ENCODE peak calls at places on chromosomes 1 and 21, in four cellular contexts. N is AG04450, W is breast epithelium, F is tibial nerve. M is an unnamed sample.

GRCh38 chr1:247357781-247358211 is 26.1 kb upstream of the ZNF496 start:
- DNase-seq in F (peak), W (no peak), N (peak), M (no peak)

GRCh38 chr1:59761440-59761839 is 53.3 kb upstream of the HOOK1 start:
- DNase-seq in F (no peak), W (no peak), N (no peak), M (no peak)

GRCh38 chr1:216833516-216833915 is 110.3 kb upstream of the ESRRG start:
- DNase-seq in W (no peak), F (no peak), N (no peak), M (no peak)

GRCh38 chr1:36691374-36691773 is 208.7 kb upstream of the CSF3R start:
- DNase-seq in N (no peak), F (no peak), W (no peak), M (no peak)

GRCh38 chr1:93692451-93692861 is 10.8 kb upstream of the BCAR3 start:
- DNase-seq in F (no peak), N (no peak), W (no peak), M (no peak)

GRCh38 chr1:49435291-49435690 is 588.5 kb downstream of the AGBL4 start:
- DNase-seq in F (no peak), N (no peak), W (no peak), M (no peak)

GRCh38 chr1:35557118-35557610 is at the start of gene KIAA0319L:
- DNase-seq in W (no peak), F (no peak), N (no peak), M (peak)

GRCh38 chr1:200774735-200775449 is 36.2 kb downstream of the CAMSAP2 start:
- DNase-seq in F (no peak), W (no peak), N (no peak), M (no peak)

GRCh38 chr1:10667815-10668214 is 128.6 kb downstream of the CASZ1 start:
- DNase-seq in W (no peak), F (no peak), N (no peak), M (no peak)

GRCh38 chr1:167775178-167775577 is 53.4 kb downstream of the MPZL1 start:
- DNase-seq in F (no peak), N (no peak), W (no peak), M (no peak)

GRCh38 chr1:60697204-60697994 is 385.0 kb upstream of the NFIA start:
- DNase-seq in F (no peak), W (no peak), N (no peak), M (no peak)

GRCh38 chr1:30356839-30357238 is 366.5 kb downstream of the MATN1 start:
- DNase-seq in N (no peak), F (no peak), W (no peak), M (no peak)

GRCh38 chr1:240244968-240245628 is 153.4 kb downstream of the FMN2 start:
- DNase-seq in W (no peak), N (peak), F (no peak), M (no peak)

GRCh38 chr1:168112673-168113305 is 23.9 kb downstream of the GPR161 start:
- DNase-seq in N (peak), F (no peak), W (peak), M (no peak)

GRCh38 chr1:109193653-109194590 is 19.8 kb upstream of the SARS1 start:
- DNase-seq in F (peak), N (no peak), W (no peak), M (no peak)

GRCh38 chr1:59523745-59524450 is 227.0 kb downstream of the FGGY start:
- DNase-seq in W (no peak), N (no peak), F (no peak), M (no peak)

GRCh38 chr1:38114231-38114630 is 67.6 kb upstream of the POU3F1 start:
- DNase-seq in W (peak), N (no peak), F (no peak), M (peak)

GRCh38 chr1:203421246-203421645 is 54.4 kb upstream of the PRELP start:
- DNase-seq in F (no peak), W (no peak), N (no peak), M (no peak)

GRCh38 chr21:32940079-32941014 is 85.4 kb upstream of the OLIG2 start:
- DNase-seq in W (no peak), F (peak), N (peak), M (peak)

GRCh38 chr1:37478451-37478871 is 4.1 kb downstream of the ZC3H12A start:
- DNase-seq in N (no peak), F (no peak), W (no peak), M (no peak)

GRCh38 chr1:159197767-159198557 is 6.7 kb upstream of the ACKR1 start:
- DNase-seq in W (peak), F (peak), N (peak), M (peak)

GRCh38 chr1:97307151-97307550 is 585.6 kb downstream of the PTBP2 start:
- DNase-seq in W (no peak), N (no peak), F (no peak), M (no peak)

GRCh38 chr1:1088036-1088800 is 14.1 kb upstream of the RNF223 start:
- DNase-seq in W (no peak), F (no peak), N (no peak), M (no peak)

GRCh38 chr1:45282346-45282745 is 44.3 kb upstream of the HPDL start:
- DNase-seq in W (no peak), F (no peak), N (no peak), M (no peak)

GRCh38 chr1:68293609-68294353 is 61.5 kb upstream of the WLS start:
- DNase-seq in N (no peak), W (no peak), F (no peak), M (no peak)

GRCh38 chr1:201350884-201351283 is 26.6 kb downstream of the TNNT2 start:
- DNase-seq in N (no peak), W (no peak), F (no peak), M (no peak)

GRCh38 chr1:116255933-116256649 is 117.0 kb upstream of the ATP1A1 start:
- DNase-seq in F (no peak), W (no peak), N (no peak), M (no peak)

GRCh38 chr1:219420913-219421312 is 192.0 kb downstream of the ZC3H11B start:
- DNase-seq in F (no peak), N (no peak), W (no peak), M (no peak)

GRCh38 chr1:9129391-9130041 is 614 bp upstream of the GPR157 start:
- DNase-seq in F (peak), W (peak), N (no peak), M (no peak)

GRCh38 chr1:228171221-228171891 is 5.8 kb downstream of the IBA57 start:
- DNase-seq in F (no peak), W (no peak), N (no peak), M (no peak)

GRCh38 chr1:167881786-167882185 is 32.1 kb downstream of the ADCY10 start:
- DNase-seq in F (no peak), W (no peak), N (no peak), M (no peak)

GRCh38 chr21:37071561-37072238 is 1.2 kb downstream of the PIGP start:
- DNase-seq in W (peak), F (peak), N (no peak), M (no peak)

GRCh38 chr1:159184201-159184600 is 12.8 kb downstream of the CADM3 start:
- DNase-seq in F (no peak), N (no peak), W (no peak), M (no peak)

GRCh38 chr1:181608951-181609350 is 125.6 kb downstream of the CACNA1E start:
- DNase-seq in F (no peak), W (no peak), N (no peak), M (no peak)

GRCh38 chr1:234918216-234918841 is 210.3 kb downstream of the TOMM20 start:
- DNase-seq in F (no peak), W (no peak), N (no peak), M (no peak)

GRCh38 chr21:21101911-21102310 is 103.7 kb downstream of the NCAM2 start:
- DNase-seq in N (peak), W (no peak), F (no peak), M (peak)

GRCh38 chr1:71857862-71858261 is 424.5 kb downstream of the NEGR1 start:
- DNase-seq in W (no peak), N (no peak), F (peak), M (no peak)

GRCh38 chr1:194024659-194025058 is 838.2 kb upstream of the B3GALT2 start:
- DNase-seq in F (no peak), N (no peak), W (no peak), M (no peak)

GRCh38 chr1:223022641-223023473 is 120.2 kb downstream of the TLR5 start:
- DNase-seq in F (no peak), W (no peak), N (no peak), M (no peak)

DNA sequence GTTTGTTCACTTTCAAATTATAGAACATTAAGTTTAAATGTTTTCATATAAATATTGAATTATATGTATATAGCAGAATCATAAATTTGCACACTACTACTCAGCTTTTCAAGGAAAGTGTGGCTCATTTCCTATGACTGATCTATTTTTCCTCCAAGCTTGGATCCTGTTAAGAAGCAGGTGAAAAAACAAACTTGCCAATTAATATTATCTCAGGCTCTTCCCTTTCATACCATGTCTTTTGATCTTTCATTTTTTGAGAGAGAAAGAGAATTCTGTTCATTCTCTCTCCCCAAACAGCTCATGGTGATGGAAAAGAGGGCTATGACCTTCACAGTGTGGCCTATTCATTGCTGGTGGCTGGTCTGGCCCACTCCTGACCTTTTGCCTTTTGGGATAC is 43.7 kb downstream of the SEC16B start:
- DNase-seq in F (no peak), N (no peak), W (no peak), M (no peak)
- H3K27ac ChIP-seq in F (peak), N (peak), W (no peak), M (no peak)

GRCh38 chr1:204874274-204874673 is 3.6 kb downstream of the NFASC start:
- DNase-seq in W (no peak), F (no peak), N (no peak), M (no peak)

GRCh38 chr1:204871405-204872037 is 859 bp downstream of the NFASC start:
- DNase-seq in W (no peak), F (no peak), N (no peak), M (no peak)

GRCh38 chr1:204873176-204873575 is 2.5 kb downstream of the NFASC start:
- DNase-seq in N (no peak), F (no peak), W (no peak), M (no peak)

GRCh38 chr1:204873714-204874113 is 3.1 kb downstream of the NFASC start:
- DNase-seq in N (no peak), F (no peak), W (no peak), M (no peak)

GRCh38 chr1:204872262-204872881 is 1.7 kb downstream of the NFASC start:
- DNase-seq in W (no peak), F (no peak), N (no peak), M (no peak)
- H3K27ac ChIP-seq in W (no peak), F (peak), N (no peak), M (peak)

GRCh38 chr1:225977937-225978748 is 21.0 kb downstream of the SDE2 start:
- DNase-seq in N (no peak), W (no peak), F (no peak), M (no peak)
- H3K27ac ChIP-seq in N (no peak), W (no peak), F (no peak), M (no peak)

GRCh38 chr1:11984559-11984958 is 4.3 kb downstream of the MFN2 start:
- DNase-seq in N (no peak), F (no peak), W (no peak), M (no peak)

GRCh38 chr1:11985851-11986250 is 5.6 kb downstream of the MFN2 start:
- DNase-seq in N (no peak), W (no peak), F (no peak), M (no peak)

GRCh38 chr1:11991969-11992676 is 11.9 kb downstream of the MFN2 start:
- DNase-seq in N (no peak), F (no peak), W (no peak), M (no peak)

GRCh38 chr1:11990303-11991032 is 10.2 kb downstream of the MFN2 start:
- DNase-seq in F (no peak), W (no peak), N (no peak), M (no peak)

DNA sequence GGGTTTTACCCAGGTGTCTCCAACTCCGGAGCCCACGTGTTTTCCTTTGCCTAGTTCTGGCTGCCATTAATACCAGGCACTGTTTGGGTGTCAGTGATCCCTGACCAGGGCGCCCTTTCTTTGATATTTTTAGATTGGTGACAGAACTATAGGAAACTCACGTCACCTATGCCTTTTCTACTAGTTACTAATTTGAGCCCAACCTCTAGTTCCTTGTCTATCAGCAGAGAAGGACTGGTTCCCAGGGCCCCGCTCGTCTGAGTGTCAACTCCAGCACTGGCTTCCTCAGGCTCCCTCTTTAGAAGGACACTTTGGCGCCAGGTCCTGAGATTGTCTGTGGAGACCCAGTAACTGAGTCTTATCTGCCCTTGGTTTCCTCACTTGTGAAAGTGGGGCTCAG is 9.4 kb downstream of the MFN2 start:
- DNase-seq in F (no peak), W (no peak), N (no peak), M (no peak)
- H3K27ac ChIP-seq in F (peak), W (peak), N (no peak), M (no peak)

GRCh38 chr1:214441119-214441518 is 110.3 kb downstream of the PTPN14 start:
- DNase-seq in F (no peak), N (no peak), W (no peak), M (no peak)

GRCh38 chr1:214438530-214438929 is 112.9 kb downstream of the PTPN14 start:
- DNase-seq in F (no peak), W (no peak), N (no peak), M (no peak)

GRCh38 chr1:214440219-214440965 is 111.0 kb downstream of the PTPN14 start:
- DNase-seq in N (no peak), W (no peak), F (no peak), M (no peak)

GRCh38 chr1:214438059-214438458 is 113.3 kb downstream of the PTPN14 start:
- DNase-seq in F (no peak), N (no peak), W (no peak), M (no peak)

GRCh38 chr1:214439352-214440119 is 111.9 kb downstream of the PTPN14 start:
- DNase-seq in F (no peak), W (peak), N (peak), M (no peak)
- H3K27ac ChIP-seq in F (peak), W (peak), N (peak), M (no peak)

DNA sequence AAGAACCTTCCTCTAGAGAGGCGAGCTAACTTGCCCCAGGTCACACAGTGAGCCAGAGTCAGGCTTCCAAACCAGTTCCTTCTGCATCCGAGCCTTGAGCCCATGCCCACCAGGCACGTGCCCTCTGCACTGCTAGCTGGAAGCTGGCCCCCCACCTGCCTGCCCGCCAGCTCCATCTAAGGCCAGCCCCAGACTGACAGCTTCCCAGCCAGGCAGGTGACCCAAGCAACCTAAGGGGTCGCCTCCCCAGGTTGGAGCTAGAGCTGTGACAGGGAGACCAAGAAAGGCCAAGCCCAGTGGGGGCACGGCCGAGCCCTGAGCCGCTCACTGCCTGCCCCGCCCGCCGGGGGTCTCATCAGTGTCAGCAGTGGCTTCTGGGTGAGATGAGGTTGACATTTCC is 19.9 kb upstream of the C1QA start:
- DNase-seq in F (no peak), N (no peak), W (no peak), M (no peak)
- H3K27ac ChIP-seq in F (no peak), N (no peak), W (no peak), M (no peak)

DNA sequence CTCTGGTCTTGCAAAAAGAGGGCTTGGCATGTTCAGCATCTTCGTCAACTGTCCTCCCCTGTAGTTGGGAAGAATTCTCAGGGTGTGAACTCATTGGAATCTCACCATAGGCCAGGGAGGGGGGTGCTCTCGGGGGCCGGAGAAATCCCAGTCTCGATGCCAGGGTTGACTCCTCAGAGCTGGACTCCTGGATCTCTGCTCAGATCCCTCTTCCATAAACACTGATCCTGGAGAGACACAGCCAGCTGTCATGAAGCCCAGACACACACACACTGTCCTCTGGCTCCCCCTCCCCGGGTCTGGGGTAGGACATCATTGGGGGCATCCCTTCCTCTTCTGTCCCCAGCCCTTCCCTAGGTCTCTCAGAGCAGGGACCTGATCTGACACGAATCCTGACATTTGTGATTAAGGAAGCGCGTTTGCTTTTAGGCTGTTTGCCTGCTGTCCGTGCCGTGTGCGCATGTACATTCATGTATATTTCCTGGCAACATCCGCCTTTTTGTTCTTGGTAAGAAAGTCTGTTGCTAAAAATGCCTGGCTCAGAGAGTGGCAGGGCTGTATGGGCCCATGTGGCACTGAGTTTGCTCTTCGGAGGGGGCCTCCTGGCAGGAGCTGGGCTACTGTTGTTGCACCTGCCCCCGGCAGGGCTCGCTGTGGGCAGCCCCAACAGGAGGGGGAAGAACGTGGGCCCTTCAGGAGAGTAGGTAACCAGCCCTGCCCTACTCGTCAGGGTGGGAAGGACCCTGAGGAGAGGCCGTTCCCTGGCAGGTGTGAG is 45.4 kb upstream of the SELENON start:
- DNase-seq in W (no peak), F (no peak), N (no peak), M (no peak)
- H3K27ac ChIP-seq in W (no peak), F (no peak), N (no peak), M (no peak)

DNA sequence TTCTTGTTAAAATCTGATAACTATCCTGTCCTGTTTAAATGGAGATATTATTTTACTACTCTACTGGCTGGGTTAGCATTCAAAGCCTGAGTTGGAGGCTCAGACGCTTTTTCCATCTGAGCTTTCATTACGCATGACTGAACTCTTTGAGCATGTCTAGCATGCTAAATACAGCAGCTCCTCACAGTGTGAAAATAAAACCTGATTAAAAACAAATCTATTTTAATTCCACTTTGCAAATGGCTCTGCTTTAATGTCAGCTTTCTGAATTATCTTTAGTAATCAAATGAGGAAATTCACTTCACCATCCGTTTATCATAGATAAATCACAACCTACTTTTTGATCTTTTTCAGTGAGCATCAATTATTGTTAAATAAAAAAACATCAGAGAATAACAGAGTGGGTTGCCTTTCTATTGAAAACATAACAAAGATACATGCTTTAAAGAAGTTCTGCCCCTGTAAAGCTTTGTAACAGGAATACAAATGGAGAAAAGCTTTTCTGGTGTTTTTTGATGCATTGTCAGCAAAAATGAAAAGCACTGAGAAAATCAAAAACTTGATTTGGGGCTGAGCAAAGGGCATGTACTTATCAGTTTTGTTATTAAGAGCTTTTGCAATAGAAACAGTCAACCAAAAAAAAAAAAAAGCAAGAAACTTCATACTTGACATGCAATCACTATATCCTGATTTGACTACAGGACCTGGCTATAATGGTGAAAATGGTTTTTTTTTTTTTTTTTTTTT is 3.5 kb upstream of the SPEN start:
- DNase-seq in F (no peak), N (no peak), W (no peak), M (no peak)
- H3K27ac ChIP-seq in F (peak), N (no peak), W (no peak), M (no peak)